ENCODE peak calls at places on chromosomes 4 and X, in five cellular contexts. O is glutamatergic neuron; Q is activated naive CD4-positive, alpha-beta T cell treated with Interleukin-2 at 50 U/mL for 16 hours; A is CD4-positive, alpha-beta T cell; B is SK-N-SH. M is an unnamed sample.

GRCh38 chr4:44016582-44017421 is 431.8 kb downstream of the KCTD8 start:
- DNase-seq in B (no peak), O (no peak), Q (no peak), A (no peak), M (no peak)

GRCh38 chrX:39983715-39984114 is 114.0 kb downstream of the BCOR start:
- DNase-seq in O (no peak), Q (no peak), B (no peak), A (no peak), M (no peak)

GRCh38 chr4:150283689-150284088 is 205.4 kb downstream of the DCLK2 start:
- DNase-seq in B (peak; percentile 30), Q (no peak), O (no peak), A (no peak), M (no peak)

GRCh38 chrX:121146059-121146628 is 98.7 kb downstream of the GLUD2 start:
- DNase-seq in Q (no peak), A (no peak), B (no peak), O (no peak), M (no peak)

GRCh38 chr4:84967292-84967651 is 782 bp upstream of the WDFY3 start:
- DNase-seq in Q (no peak), O (no peak), B (no peak), A (no peak), M (no peak)

GRCh38 chr4:118842055-118842454 is 6.1 kb upstream of the SEC24D start:
- DNase-seq in A (no peak), B (no peak), O (no peak), Q (no peak), M (no peak)

GRCh38 chrX:70134116-70134477 is 850 bp downstream of the IGBP1 start:
- DNase-seq in Q (no peak), O (peak; percentile 13), A (no peak), B (no peak), M (no peak)

GRCh38 chrX:110454336-110454735 is 95.7 kb downstream of the RTL9 start:
- DNase-seq in O (no peak), B (no peak), Q (no peak), A (no peak), M (no peak)

GRCh38 chr4:54945838-54946237 is 179.6 kb downstream of the KDR start:
- DNase-seq in Q (no peak), O (no peak), B (no peak), A (no peak), M (no peak)

GRCh38 chr4:99161700-99162099 is 17.6 kb upstream of the ADH4 start:
- DNase-seq in O (no peak), B (no peak), Q (no peak), A (no peak), M (no peak)

GRCh38 chr4:38860788-38861424 is 4.3 kb upstream of the TLR6 start:
- DNase-seq in O (peak; percentile 33), Q (peak; percentile 60), A (peak; percentile 51), B (peak; percentile 47), M (peak; percentile 35)

GRCh38 chr4:24042094-24042493 is 152.2 kb upstream of the PPARGC1A start:
- DNase-seq in Q (no peak), B (no peak), O (no peak), A (no peak), M (no peak)

GRCh38 chr4:163344147-163345050 is 707 bp downstream of the NPY5R start:
- DNase-seq in A (no peak), B (peak; percentile 47), Q (no peak), O (peak; percentile 39), M (no peak)

GRCh38 chrX:1581132-1581531 is 10.3 kb upstream of the AKAP17A start:
- DNase-seq in Q (peak; percentile 78), A (peak; percentile 61), B (peak; percentile 61), O (peak; percentile 77), M (peak; percentile 51)

GRCh38 chrX:117895418-117895817 is 221.2 kb downstream of the KLHL13 start:
- DNase-seq in O (no peak), A (no peak), B (no peak), Q (no peak), M (no peak)

GRCh38 chr4:87973283-87974169 is 2.0 kb upstream of the SPP1 start:
- DNase-seq in A (no peak), Q (peak; percentile 32), B (peak; percentile 66), O (peak; percentile 69), M (no peak)

GRCh38 chr4:156749791-156750403 is 221.7 kb downstream of the PDGFC start:
- DNase-seq in Q (no peak), A (no peak), O (no peak), B (no peak), M (no peak)

GRCh38 chr4:39978904-39979303 is 1.2 kb upstream of the PDS5A start:
- DNase-seq in A (no peak), Q (no peak), B (no peak), O (no peak), M (no peak)

GRCh38 chrX:71941771-71942170 is 31.1 kb downstream of the NHSL2 start:
- DNase-seq in O (no peak), Q (no peak), A (no peak), B (no peak), M (no peak)

GRCh38 chrX:40449396-40449795 is 131.4 kb upstream of the ATP6AP2 start:
- DNase-seq in A (no peak), B (no peak), O (no peak), Q (no peak), M (no peak)

GRCh38 chr4:6716018-6716911 is at the start of gene BLOC1S4:
- DNase-seq in B (peak; percentile 97), Q (peak; percentile 87), O (peak; percentile 88), A (peak; percentile 88), M (peak; percentile 82)

GRCh38 chrX:134936542-134936941 is 54.2 kb upstream of the SMIM10 start:
- DNase-seq in B (no peak), O (no peak), Q (no peak), A (no peak), M (no peak)

GRCh38 chr4:48832571-48832970 is 1.7 kb downstream of the OCIAD1 start:
- DNase-seq in B (no peak), Q (no peak), A (no peak), O (no peak), M (no peak)

GRCh38 chr4:6732441-6733357 is 16.7 kb downstream of the BLOC1S4 start:
- DNase-seq in A (no peak), Q (no peak), O (no peak), B (peak; percentile 6), M (no peak)